ENCODE peak calls at places on chromosomes 4 and X, in ten cellular contexts. One of them, this sample, is unnamed.

GRCh38 chr4:4614925-4615678 is 73.3 kb upstream of the STX18 start:
- DNase-seq in HFFc6: peak; percentile 24
- DNase-seq in activated CD8-positive, alpha-beta memory T cell treated with anti-CD3 and anti-CD28 coated beads for 48 hours: no peak
- DNase-seq in AG10803: peak; percentile 93
- DNase-seq in NCI-H524: no peak
- DNase-seq in iPS DF 19.7: no peak
- DNase-seq in neuronal stem cell: no peak
- DNase-seq in adipocyte: peak; percentile 81
- DNase-seq in lung: no peak
- DNase-seq in ELR: no peak
- DNase-seq in this sample: peak; percentile 86

GRCh38 chr4:69689530-69690111 is 36.6 kb upstream of the UGT2A1 start:
- DNase-seq in HFFc6: peak; percentile 21
- DNase-seq in activated CD8-positive, alpha-beta memory T cell treated with anti-CD3 and anti-CD28 coated beads for 48 hours: no peak
- DNase-seq in AG10803: peak; percentile 32
- DNase-seq in NCI-H524: peak; percentile 3
- DNase-seq in iPS DF 19.7: no peak
- DNase-seq in neuronal stem cell: peak; percentile 15
- DNase-seq in adipocyte: peak; percentile 72
- DNase-seq in lung: no peak
- DNase-seq in ELR: peak; percentile 45
- DNase-seq in this sample: peak; percentile 14

GRCh38 chrX:37320541-37321203 is 28.5 kb upstream of the PRRG1 start:
- DNase-seq in HFFc6: no peak
- DNase-seq in activated CD8-positive, alpha-beta memory T cell treated with anti-CD3 and anti-CD28 coated beads for 48 hours: no peak
- DNase-seq in AG10803: no peak
- DNase-seq in NCI-H524: no peak
- DNase-seq in iPS DF 19.7: no peak
- DNase-seq in neuronal stem cell: no peak
- DNase-seq in adipocyte: no peak
- DNase-seq in lung: no peak
- DNase-seq in ELR: no peak
- DNase-seq in this sample: no peak

GRCh38 chr4:2789801-2790582 is 2.9 kb upstream of the SH3BP2 start:
- DNase-seq in HFFc6: no peak
- DNase-seq in activated CD8-positive, alpha-beta memory T cell treated with anti-CD3 and anti-CD28 coated beads for 48 hours: no peak
- DNase-seq in AG10803: no peak
- DNase-seq in NCI-H524: no peak
- DNase-seq in iPS DF 19.7: no peak
- DNase-seq in neuronal stem cell: no peak
- DNase-seq in adipocyte: no peak
- DNase-seq in lung: no peak
- DNase-seq in ELR: no peak
- DNase-seq in this sample: no peak

GRCh38 chr4:98630804-98631454 is 27.5 kb downstream of the TSPAN5 start:
- DNase-seq in HFFc6: peak; percentile 28
- DNase-seq in activated CD8-positive, alpha-beta memory T cell treated with anti-CD3 and anti-CD28 coated beads for 48 hours: no peak
- DNase-seq in AG10803: no peak
- DNase-seq in NCI-H524: no peak
- DNase-seq in iPS DF 19.7: no peak
- DNase-seq in neuronal stem cell: no peak
- DNase-seq in adipocyte: no peak
- DNase-seq in lung: no peak
- DNase-seq in ELR: no peak
- DNase-seq in this sample: no peak

GRCh38 chr4:14621731-14622459 is 380.4 kb upstream of the CPEB2 start:
- DNase-seq in HFFc6: no peak
- DNase-seq in activated CD8-positive, alpha-beta memory T cell treated with anti-CD3 and anti-CD28 coated beads for 48 hours: no peak
- DNase-seq in AG10803: no peak
- DNase-seq in NCI-H524: no peak
- DNase-seq in iPS DF 19.7: no peak
- DNase-seq in neuronal stem cell: no peak
- DNase-seq in adipocyte: no peak
- DNase-seq in lung: no peak
- DNase-seq in ELR: no peak
- DNase-seq in this sample: no peak

GRCh38 chrX:29318051-29318450 is 730.8 kb downstream of the IL1RAPL1 start:
- DNase-seq in HFFc6: no peak
- DNase-seq in activated CD8-positive, alpha-beta memory T cell treated with anti-CD3 and anti-CD28 coated beads for 48 hours: no peak
- DNase-seq in AG10803: peak; percentile 21
- DNase-seq in NCI-H524: no peak
- DNase-seq in iPS DF 19.7: no peak
- DNase-seq in neuronal stem cell: no peak
- DNase-seq in adipocyte: peak; percentile 71
- DNase-seq in lung: no peak
- DNase-seq in ELR: no peak
- DNase-seq in this sample: no peak

GRCh38 chr4:47836655-47837581 is 949 bp downstream of the CORIN start:
- DNase-seq in HFFc6: peak; percentile 74
- DNase-seq in activated CD8-positive, alpha-beta memory T cell treated with anti-CD3 and anti-CD28 coated beads for 48 hours: peak; percentile 17
- DNase-seq in AG10803: peak; percentile 74
- DNase-seq in NCI-H524: peak; percentile 80
- DNase-seq in iPS DF 19.7: peak; percentile 69
- DNase-seq in neuronal stem cell: peak; percentile 72
- DNase-seq in adipocyte: peak; percentile 90
- DNase-seq in lung: peak; percentile 82
- DNase-seq in ELR: peak; percentile 86
- DNase-seq in this sample: peak; percentile 90

GRCh38 chr4:4533461-4534169 is 8.2 kb downstream of the STX18 start:
- DNase-seq in HFFc6: no peak
- DNase-seq in activated CD8-positive, alpha-beta memory T cell treated with anti-CD3 and anti-CD28 coated beads for 48 hours: no peak
- DNase-seq in AG10803: no peak
- DNase-seq in NCI-H524: no peak
- DNase-seq in iPS DF 19.7: no peak
- DNase-seq in neuronal stem cell: no peak
- DNase-seq in adipocyte: no peak
- DNase-seq in lung: no peak
- DNase-seq in ELR: no peak
- DNase-seq in this sample: no peak

GRCh38 chr4:62912531-62912930 is 1496.7 kb downstream of the TECRL start:
- DNase-seq in HFFc6: no peak
- DNase-seq in activated CD8-positive, alpha-beta memory T cell treated with anti-CD3 and anti-CD28 coated beads for 48 hours: no peak
- DNase-seq in AG10803: no peak
- DNase-seq in NCI-H524: no peak
- DNase-seq in iPS DF 19.7: no peak
- DNase-seq in neuronal stem cell: no peak
- DNase-seq in adipocyte: no peak
- DNase-seq in lung: no peak
- DNase-seq in ELR: peak; percentile 4
- DNase-seq in this sample: no peak

GRCh38 chr4:52015366-52015765 is 4.8 kb downstream of the LRRC66 start:
- DNase-seq in HFFc6: no peak
- DNase-seq in activated CD8-positive, alpha-beta memory T cell treated with anti-CD3 and anti-CD28 coated beads for 48 hours: no peak
- DNase-seq in AG10803: no peak
- DNase-seq in NCI-H524: peak; percentile 2
- DNase-seq in iPS DF 19.7: no peak
- DNase-seq in neuronal stem cell: no peak
- DNase-seq in adipocyte: peak; percentile 12
- DNase-seq in lung: no peak
- DNase-seq in ELR: peak; percentile 15
- DNase-seq in this sample: no peak

GRCh38 chrX:71111141-71111843 is at the start of gene IL2RG:
- DNase-seq in HFFc6: no peak
- DNase-seq in activated CD8-positive, alpha-beta memory T cell treated with anti-CD3 and anti-CD28 coated beads for 48 hours: peak; percentile 41
- DNase-seq in AG10803: no peak
- DNase-seq in NCI-H524: no peak
- DNase-seq in iPS DF 19.7: no peak
- DNase-seq in neuronal stem cell: no peak
- DNase-seq in adipocyte: no peak
- DNase-seq in lung: no peak
- DNase-seq in ELR: no peak
- DNase-seq in this sample: no peak

GRCh38 chr4:1797861-1798529 is 4.9 kb downstream of the FGFR3 start:
- DNase-seq in HFFc6: no peak
- DNase-seq in activated CD8-positive, alpha-beta memory T cell treated with anti-CD3 and anti-CD28 coated beads for 48 hours: no peak
- DNase-seq in AG10803: no peak
- DNase-seq in NCI-H524: no peak
- DNase-seq in iPS DF 19.7: no peak
- DNase-seq in neuronal stem cell: no peak
- DNase-seq in adipocyte: no peak
- DNase-seq in lung: no peak
- DNase-seq in ELR: no peak
- DNase-seq in this sample: no peak

GRCh38 chr4:129064717-129065116 is 28.6 kb downstream of the SCLT1 start:
- DNase-seq in HFFc6: peak; percentile 41
- DNase-seq in activated CD8-positive, alpha-beta memory T cell treated with anti-CD3 and anti-CD28 coated beads for 48 hours: no peak
- DNase-seq in AG10803: peak; percentile 65
- DNase-seq in NCI-H524: no peak
- DNase-seq in iPS DF 19.7: no peak
- DNase-seq in neuronal stem cell: no peak
- DNase-seq in adipocyte: peak; percentile 85
- DNase-seq in lung: no peak
- DNase-seq in ELR: peak; percentile 10
- DNase-seq in this sample: peak; percentile 17

GRCh38 chr4:185743722-185744121 is 68.3 kb downstream of the SORBS2 start:
- DNase-seq in HFFc6: no peak
- DNase-seq in activated CD8-positive, alpha-beta memory T cell treated with anti-CD3 and anti-CD28 coated beads for 48 hours: no peak
- DNase-seq in AG10803: no peak
- DNase-seq in NCI-H524: no peak
- DNase-seq in iPS DF 19.7: no peak
- DNase-seq in neuronal stem cell: no peak
- DNase-seq in adipocyte: no peak
- DNase-seq in lung: no peak
- DNase-seq in ELR: no peak
- DNase-seq in this sample: no peak

GRCh38 chrX:55057691-55058249 is 17.1 kb upstream of the PAGE2B start:
- DNase-seq in HFFc6: peak; percentile 3
- DNase-seq in activated CD8-positive, alpha-beta memory T cell treated with anti-CD3 and anti-CD28 coated beads for 48 hours: no peak
- DNase-seq in AG10803: peak; percentile 6
- DNase-seq in NCI-H524: peak; percentile 15
- DNase-seq in iPS DF 19.7: no peak
- DNase-seq in neuronal stem cell: peak; percentile 1
- DNase-seq in adipocyte: peak; percentile 59
- DNase-seq in lung: no peak
- DNase-seq in ELR: peak; percentile 34
- DNase-seq in this sample: peak; percentile 16

GRCh38 chr4:85005865-85006377 is 39.4 kb upstream of the WDFY3 start:
- DNase-seq in HFFc6: peak; percentile 88
- DNase-seq in activated CD8-positive, alpha-beta memory T cell treated with anti-CD3 and anti-CD28 coated beads for 48 hours: no peak
- DNase-seq in AG10803: peak; percentile 80
- DNase-seq in NCI-H524: no peak
- DNase-seq in iPS DF 19.7: no peak
- DNase-seq in neuronal stem cell: no peak
- DNase-seq in adipocyte: peak; percentile 57
- DNase-seq in lung: no peak
- DNase-seq in ELR: peak; percentile 88
- DNase-seq in this sample: peak; percentile 85

GRCh38 chr4:105102026-105102425 is 44.6 kb upstream of the TET2 start:
- DNase-seq in HFFc6: no peak
- DNase-seq in activated CD8-positive, alpha-beta memory T cell treated with anti-CD3 and anti-CD28 coated beads for 48 hours: no peak
- DNase-seq in AG10803: no peak
- DNase-seq in NCI-H524: no peak
- DNase-seq in iPS DF 19.7: no peak
- DNase-seq in neuronal stem cell: no peak
- DNase-seq in adipocyte: peak; percentile 61
- DNase-seq in lung: no peak
- DNase-seq in ELR: no peak
- DNase-seq in this sample: no peak

GRCh38 chr4:131499139-131499873 is 1649.8 kb upstream of the PCDH10 start:
- DNase-seq in HFFc6: peak; percentile 44
- DNase-seq in activated CD8-positive, alpha-beta memory T cell treated with anti-CD3 and anti-CD28 coated beads for 48 hours: no peak
- DNase-seq in AG10803: no peak
- DNase-seq in NCI-H524: peak; percentile 41
- DNase-seq in iPS DF 19.7: no peak
- DNase-seq in neuronal stem cell: no peak
- DNase-seq in adipocyte: peak; percentile 85
- DNase-seq in lung: no peak
- DNase-seq in ELR: peak; percentile 58
- DNase-seq in this sample: no peak

GRCh38 chr4:124777007-124777406 is 64.5 kb upstream of the ANKRD50 start:
- DNase-seq in HFFc6: no peak
- DNase-seq in activated CD8-positive, alpha-beta memory T cell treated with anti-CD3 and anti-CD28 coated beads for 48 hours: no peak
- DNase-seq in AG10803: no peak
- DNase-seq in NCI-H524: no peak
- DNase-seq in iPS DF 19.7: no peak
- DNase-seq in neuronal stem cell: no peak
- DNase-seq in adipocyte: no peak
- DNase-seq in lung: no peak
- DNase-seq in ELR: no peak
- DNase-seq in this sample: no peak

GRCh38 chrX:13377537-13377936 is 57.7 kb upstream of the ATXN3L start:
- DNase-seq in HFFc6: peak; percentile 11
- DNase-seq in activated CD8-positive, alpha-beta memory T cell treated with anti-CD3 and anti-CD28 coated beads for 48 hours: no peak
- DNase-seq in AG10803: peak; percentile 97
- DNase-seq in NCI-H524: peak; percentile 99
- DNase-seq in iPS DF 19.7: no peak
- DNase-seq in neuronal stem cell: no peak
- DNase-seq in adipocyte: peak; percentile 63
- DNase-seq in lung: no peak
- DNase-seq in ELR: peak; percentile 55
- DNase-seq in this sample: peak; percentile 41